ENCODE peak calls at places on chromosomes 11 and 22, in five cellular contexts. One of them, this sample, is unnamed.

GRCh38 chr11:68338041-68338800 is 25.8 kb downstream of the LRP5 start:
- DNase-seq in nucleus accumbens: peak
- DNase-seq in GM12891: no peak
- DNase-seq in renal cortical epithelial cell: no peak
- DNase-seq in lower leg skin: peak
- DNase-seq in this sample: peak

GRCh38 chr11:57324886-57325734 is at the start of gene TNKS1BP1:
- DNase-seq in nucleus accumbens: peak
- DNase-seq in GM12891: peak
- DNase-seq in renal cortical epithelial cell: peak
- DNase-seq in lower leg skin: peak
- DNase-seq in this sample: peak

GRCh38 chr11:88059326-88059725 is 115.9 kb downstream of the RAB38 start:
- DNase-seq in nucleus accumbens: no peak
- DNase-seq in GM12891: no peak
- DNase-seq in renal cortical epithelial cell: peak
- DNase-seq in lower leg skin: no peak
- DNase-seq in this sample: no peak

GRCh38 chr22:37684803-37685615 is 1.1 kb upstream of the NOL12 start:
- DNase-seq in nucleus accumbens: no peak
- DNase-seq in GM12891: no peak
- DNase-seq in renal cortical epithelial cell: peak
- DNase-seq in lower leg skin: no peak
- DNase-seq in this sample: no peak

GRCh38 chr22:20550851-20551744 is 43.7 kb downstream of the MED15 start:
- DNase-seq in nucleus accumbens: no peak
- DNase-seq in GM12891: no peak
- DNase-seq in renal cortical epithelial cell: no peak
- DNase-seq in lower leg skin: no peak
- DNase-seq in this sample: peak

GRCh38 chr11:57131080-57131790 is 50.5 kb upstream of the LRRC55 start:
- DNase-seq in nucleus accumbens: no peak
- DNase-seq in GM12891: no peak
- DNase-seq in renal cortical epithelial cell: peak
- DNase-seq in lower leg skin: no peak
- DNase-seq in this sample: peak

GRCh38 chr22:47591016-47591415 is 828.6 kb downstream of the TBC1D22A start:
- DNase-seq in nucleus accumbens: no peak
- DNase-seq in GM12891: no peak
- DNase-seq in renal cortical epithelial cell: no peak
- DNase-seq in lower leg skin: no peak
- DNase-seq in this sample: no peak

GRCh38 chr22:44179196-44179988 is 1.3 kb upstream of the PARVG start:
- DNase-seq in nucleus accumbens: no peak
- DNase-seq in GM12891: no peak
- DNase-seq in renal cortical epithelial cell: no peak
- DNase-seq in lower leg skin: no peak
- DNase-seq in this sample: no peak

GRCh38 chr11:64151337-64151736 is 14.6 kb downstream of the MACROD1 start:
- DNase-seq in nucleus accumbens: no peak
- DNase-seq in GM12891: no peak
- DNase-seq in renal cortical epithelial cell: no peak
- DNase-seq in lower leg skin: no peak
- DNase-seq in this sample: no peak

GRCh38 chr22:50293441-50294318 is 13.8 kb downstream of the PLXNB2 start:
- DNase-seq in nucleus accumbens: peak
- DNase-seq in GM12891: no peak
- DNase-seq in renal cortical epithelial cell: peak
- DNase-seq in lower leg skin: no peak
- DNase-seq in this sample: no peak

GRCh38 chr11:105870521-105871113 is 151.4 kb downstream of the MSANTD4 start:
- DNase-seq in nucleus accumbens: no peak
- DNase-seq in GM12891: no peak
- DNase-seq in renal cortical epithelial cell: no peak
- DNase-seq in lower leg skin: no peak
- DNase-seq in this sample: no peak

GRCh38 chr11:46404476-46405017 is 13.0 kb upstream of the CHRM4 start:
- DNase-seq in nucleus accumbens: no peak
- DNase-seq in GM12891: no peak
- DNase-seq in renal cortical epithelial cell: no peak
- DNase-seq in lower leg skin: no peak
- DNase-seq in this sample: no peak

GRCh38 chr11:72617080-72617744 is 57.0 kb downstream of the PDE2A start:
- DNase-seq in nucleus accumbens: peak
- DNase-seq in GM12891: no peak
- DNase-seq in renal cortical epithelial cell: no peak
- DNase-seq in lower leg skin: peak
- DNase-seq in this sample: peak

GRCh38 chr11:84398017-84398626 is 1112.0 kb upstream of the CCDC90B start:
- DNase-seq in nucleus accumbens: no peak
- DNase-seq in GM12891: no peak
- DNase-seq in renal cortical epithelial cell: peak
- DNase-seq in lower leg skin: no peak
- DNase-seq in this sample: no peak